ENCODE peak calls at places on chromosomes 4 and X, in four cellular contexts. Q is H9, Z is mesendoderm, J is uterus. R is an unnamed sample.

GRCh38 chrX:13468096-13468495 is 101.3 kb upstream of the EGFL6 start:
- DNase-seq in Q (no peak), J (no peak), Z (no peak), R (no peak)

GRCh38 chrX:119041175-119041574 is 31.6 kb upstream of the CT47C1 start:
- DNase-seq in Z (peak; percentile 34), J (peak; percentile 75), Q (no peak), R (peak; percentile 63)

GRCh38 chr4:129223955-129224354 is 128.0 kb downstream of the C4orf33 start:
- DNase-seq in Z (no peak), J (no peak), Q (no peak), R (no peak)

GRCh38 chr4:2261853-2262144 is at the start of gene MXD4:
- DNase-seq in Z (no peak), Q (no peak), J (no peak), R (no peak)

GRCh38 chr4:53196195-53196641 is 169.6 kb downstream of the SCFD2 start:
- DNase-seq in Z (no peak), Q (no peak), J (no peak), R (no peak)

GRCh38 chr4:37763164-37763444 is 63.4 kb upstream of the PGM2 start:
- DNase-seq in J (no peak), Z (no peak), Q (no peak), R (no peak)

GRCh38 chr4:2354760-2355159 is 63.7 kb downstream of the ZFYVE28 start:
- DNase-seq in Q (no peak), J (no peak), Z (no peak), R (no peak)

GRCh38 chrX:136097871-136098805 is 49.2 kb upstream of the FHL1 start:
- DNase-seq in Q (peak; percentile 69), Z (peak; percentile 56), J (no peak), R (no peak)

GRCh38 chr4:61273237-61273636 is 73.1 kb downstream of the ADGRL3 start:
- DNase-seq in Q (no peak), J (no peak), Z (no peak), R (no peak)

GRCh38 chrX:51641421-51642021 is 22.8 kb upstream of the CENPVL3 start:
- DNase-seq in Z (peak; percentile 69), Q (peak; percentile 38), J (no peak), R (no peak)

GRCh38 chrX:17032351-17032750 is 85.9 kb downstream of the REPS2 start:
- DNase-seq in Q (no peak), Z (no peak), J (peak; percentile 64), R (no peak)

GRCh38 chr4:24529555-24529954 is 54.8 kb downstream of the DHX15 start:
- DNase-seq in Z (no peak), J (no peak), Q (no peak), R (no peak)

GRCh38 chr4:24537025-24537424 is 47.3 kb downstream of the DHX15 start:
- DNase-seq in Q (no peak), Z (peak; percentile 55), J (no peak), R (no peak)

GRCh38 chr4:24535399-24535798 is 49.0 kb downstream of the DHX15 start:
- DNase-seq in J (no peak), Z (no peak), Q (no peak), R (no peak)

GRCh38 chr4:24527371-24527770 is 57.0 kb downstream of the DHX15 start:
- DNase-seq in Z (no peak), Q (no peak), J (no peak), R (no peak)

GRCh38 chr4:24533364-24533763 is 51.0 kb downstream of the DHX15 start:
- DNase-seq in J (no peak), Z (no peak), Q (no peak), R (no peak)
- H3K27ac ChIP-seq in J (no peak overlapping the region), Z (no peak overlapping the region), Q (no peak overlapping the region), R (no peak overlapping the region)

DNA sequence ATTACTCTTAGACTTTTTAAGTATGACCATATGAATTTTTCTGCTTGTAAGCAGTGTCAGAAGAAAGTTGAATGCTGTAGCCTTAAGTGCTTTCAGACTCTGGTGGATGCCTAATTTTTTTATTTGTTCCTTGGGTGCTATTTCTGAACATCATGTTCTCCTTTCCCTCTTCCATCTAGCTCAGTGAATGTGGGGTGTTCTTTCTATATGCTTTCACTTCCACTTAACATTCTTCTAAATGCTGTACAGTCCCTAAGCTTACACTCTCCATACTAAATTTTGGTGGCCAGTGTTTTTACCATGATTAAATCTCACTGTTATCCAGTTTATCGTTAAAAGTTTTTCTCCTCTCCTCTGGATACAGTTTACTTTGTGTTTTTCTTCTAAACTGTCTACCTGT is 3.6 kb downstream of the DCK start:
- DNase-seq in Z (no peak), J (no peak), Q (no peak), R (no peak)
- H3K27ac ChIP-seq in Z (no peak overlapping the region), J (no peak overlapping the region), Q (no peak overlapping the region), R (no peak overlapping the region)

DNA sequence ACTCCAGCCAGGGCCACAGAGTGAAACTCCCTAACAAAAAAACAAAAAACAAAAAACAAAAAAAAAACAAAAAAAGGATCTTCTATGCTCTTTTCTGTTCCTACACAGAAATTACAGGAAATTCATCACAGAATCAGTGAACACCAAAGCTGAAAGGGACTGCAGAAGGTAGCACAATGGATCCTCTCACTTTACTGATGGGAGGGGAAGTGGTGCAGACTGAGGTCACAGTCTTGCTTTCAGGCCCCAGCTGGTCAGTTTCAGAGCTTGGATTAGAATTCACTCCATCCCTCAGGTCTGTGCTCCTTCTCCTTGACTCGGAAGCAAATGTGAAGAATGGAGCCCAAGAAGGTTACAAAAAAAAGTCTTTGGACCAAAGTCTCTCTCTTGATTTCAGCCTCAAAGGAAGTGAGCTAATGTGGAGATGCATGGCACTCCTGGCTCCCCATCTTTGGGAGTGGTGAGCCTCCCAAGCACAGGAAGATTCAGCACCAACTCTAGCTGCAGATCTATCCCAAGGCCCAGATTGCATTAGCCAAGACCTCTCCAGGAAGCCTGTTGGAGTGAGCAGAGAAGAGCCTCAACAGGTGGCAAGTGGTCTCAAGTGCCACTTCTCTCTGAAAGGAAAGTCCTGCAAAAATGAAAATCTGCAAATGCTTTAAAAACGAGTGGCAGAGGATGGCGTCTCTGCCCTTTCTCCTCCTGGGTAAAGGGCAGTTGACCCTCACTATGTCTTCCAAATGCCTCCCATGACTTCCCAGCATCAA is 176.0 kb downstream of the MAML3 start:
- DNase-seq in Q (no peak), Z (no peak), J (no peak), R (no peak)
- H3K27ac ChIP-seq in Q (no peak overlapping the region), Z (no peak overlapping the region), J (no peak overlapping the region), R (no peak overlapping the region)

GRCh38 chrX:110000854-110001701 is 1.8 kb upstream of the TMEM164 start:
- DNase-seq in Z (peak; percentile 29), Q (no peak), J (no peak), R (no peak)
- H3K27ac ChIP-seq in Z (no peak overlapping the region), Q (no peak overlapping the region), J (peak overlapping the region; percentile 83), R (no peak overlapping the region)

R was measured in ovary.